ENCODE peak calls at places on chromosome 15, in nine cellular contexts. One of them, this sample, is unnamed.

GRCh38 chr15:95247068-95247984 is 1016.0 kb downstream of the MCTP2 start:
- DNase-seq in neural crest cell: no peak
- DNase-seq in GM12864: no peak
- DNase-seq in GM12865: no peak
- DNase-seq in neural progenitor cell: no peak
- DNase-seq in fibroblast of the aortic adventitia: peak; percentile 95
- DNase-seq in ascending aorta: no peak
- DNase-seq in A549: peak; percentile 96
- DNase-seq in coronary artery: no peak
- DNase-seq in this sample: no peak

GRCh38 chr15:84598993-84599392 is 1.8 kb upstream of the ZSCAN2 start:
- DNase-seq in coronary artery: no peak
- DNase-seq in fibroblast of the aortic adventitia: peak; percentile 68
- DNase-seq in ascending aorta: no peak
- DNase-seq in A549: peak; percentile 78
- DNase-seq in GM12865: peak; percentile 45
- DNase-seq in neural progenitor cell: peak; percentile 60
- DNase-seq in neural crest cell: peak; percentile 52
- DNase-seq in GM12864: no peak
- DNase-seq in this sample: no peak

GRCh38 chr15:72077950-72078349 is 40.0 kb downstream of the MYO9A start:
- DNase-seq in GM12864: no peak
- DNase-seq in coronary artery: no peak
- DNase-seq in neural crest cell: no peak
- DNase-seq in A549: no peak
- DNase-seq in GM12865: no peak
- DNase-seq in ascending aorta: no peak
- DNase-seq in neural progenitor cell: no peak
- DNase-seq in fibroblast of the aortic adventitia: peak; percentile 23
- DNase-seq in this sample: no peak

GRCh38 chr15:88730751-88731150 is 72.5 kb upstream of the ACAN start:
- DNase-seq in A549: no peak
- DNase-seq in coronary artery: no peak
- DNase-seq in GM12864: no peak
- DNase-seq in ascending aorta: no peak
- DNase-seq in fibroblast of the aortic adventitia: no peak
- DNase-seq in GM12865: no peak
- DNase-seq in neural crest cell: no peak
- DNase-seq in neural progenitor cell: no peak
- DNase-seq in this sample: no peak

GRCh38 chr15:26325495-26325894 is 447.4 kb downstream of the GABRB3 start:
- DNase-seq in GM12864: no peak
- DNase-seq in coronary artery: no peak
- DNase-seq in neural crest cell: no peak
- DNase-seq in neural progenitor cell: no peak
- DNase-seq in fibroblast of the aortic adventitia: no peak
- DNase-seq in ascending aorta: no peak
- DNase-seq in A549: no peak
- DNase-seq in GM12865: no peak
- DNase-seq in this sample: no peak

GRCh38 chr15:60975203-60975602 is 253.9 kb downstream of the RORA start:
- DNase-seq in coronary artery: no peak
- DNase-seq in A549: no peak
- DNase-seq in ascending aorta: no peak
- DNase-seq in neural crest cell: no peak
- DNase-seq in fibroblast of the aortic adventitia: peak; percentile 41
- DNase-seq in GM12864: no peak
- DNase-seq in GM12865: no peak
- DNase-seq in neural progenitor cell: no peak
- DNase-seq in this sample: no peak

GRCh38 chr15:100635406-100636071 is 33.1 kb downstream of the ASB7 start:
- DNase-seq in neural progenitor cell: peak; percentile 23
- DNase-seq in GM12865: no peak
- DNase-seq in neural crest cell: no peak
- DNase-seq in coronary artery: no peak
- DNase-seq in fibroblast of the aortic adventitia: no peak
- DNase-seq in GM12864: no peak
- DNase-seq in A549: no peak
- DNase-seq in ascending aorta: no peak
- DNase-seq in this sample: no peak

GRCh38 chr15:69876030-69876429 is 221.7 kb downstream of the TLE3 start:
- DNase-seq in neural crest cell: no peak
- DNase-seq in ascending aorta: no peak
- DNase-seq in GM12864: no peak
- DNase-seq in coronary artery: no peak
- DNase-seq in neural progenitor cell: no peak
- DNase-seq in GM12865: no peak
- DNase-seq in A549: no peak
- DNase-seq in fibroblast of the aortic adventitia: no peak
- DNase-seq in this sample: no peak

GRCh38 chr15:81362790-81363189 is 11.2 kb downstream of the TMC3 start:
- DNase-seq in A549: no peak
- DNase-seq in GM12865: no peak
- DNase-seq in neural crest cell: no peak
- DNase-seq in ascending aorta: no peak
- DNase-seq in neural progenitor cell: no peak
- DNase-seq in fibroblast of the aortic adventitia: peak; percentile 7
- DNase-seq in coronary artery: no peak
- DNase-seq in GM12864: no peak
- DNase-seq in this sample: no peak

GRCh38 chr15:22980189-22981136 is at the start of gene CYFIP1:
- DNase-seq in GM12864: no peak
- DNase-seq in GM12865: peak; percentile 60
- DNase-seq in ascending aorta: peak; percentile 92
- DNase-seq in coronary artery: peak; percentile 89
- DNase-seq in neural crest cell: peak; percentile 63
- DNase-seq in fibroblast of the aortic adventitia: peak; percentile 80
- DNase-seq in A549: peak; percentile 84
- DNase-seq in neural progenitor cell: peak; percentile 85
- DNase-seq in this sample: peak; percentile 44

GRCh38 chr15:62886431-62887071 is 156.0 kb upstream of the TPM1 start:
- DNase-seq in neural progenitor cell: peak; percentile 69
- DNase-seq in A549: peak; percentile 46
- DNase-seq in coronary artery: no peak
- DNase-seq in GM12865: no peak
- DNase-seq in fibroblast of the aortic adventitia: peak; percentile 56
- DNase-seq in neural crest cell: peak; percentile 20
- DNase-seq in GM12864: no peak
- DNase-seq in ascending aorta: no peak
- DNase-seq in this sample: no peak

GRCh38 chr15:101328001-101328400 is 33.0 kb upstream of the SNRPA1 start:
- DNase-seq in neural crest cell: no peak
- DNase-seq in ascending aorta: no peak
- DNase-seq in coronary artery: no peak
- DNase-seq in GM12864: no peak
- DNase-seq in A549: no peak
- DNase-seq in GM12865: no peak
- DNase-seq in neural progenitor cell: no peak
- DNase-seq in fibroblast of the aortic adventitia: no peak
- DNase-seq in this sample: no peak

GRCh38 chr15:27342991-27343390 is 372.0 kb downstream of the GABRG3 start:
- DNase-seq in coronary artery: no peak
- DNase-seq in ascending aorta: no peak
- DNase-seq in neural crest cell: no peak
- DNase-seq in fibroblast of the aortic adventitia: no peak
- DNase-seq in neural progenitor cell: peak; percentile 50
- DNase-seq in GM12865: no peak
- DNase-seq in GM12864: no peak
- DNase-seq in A549: no peak
- DNase-seq in this sample: no peak

GRCh38 chr15:50068016-50068415 is 51.0 kb downstream of the ATP8B4 start:
- DNase-seq in fibroblast of the aortic adventitia: no peak
- DNase-seq in A549: no peak
- DNase-seq in GM12865: no peak
- DNase-seq in neural crest cell: no peak
- DNase-seq in coronary artery: no peak
- DNase-seq in neural progenitor cell: no peak
- DNase-seq in ascending aorta: no peak
- DNase-seq in GM12864: no peak
- DNase-seq in this sample: no peak

GRCh38 chr15:29656636-29657475 is 165.4 kb downstream of the TJP1 start:
- DNase-seq in A549: peak; percentile 87
- DNase-seq in neural progenitor cell: peak; percentile 86
- DNase-seq in neural crest cell: peak; percentile 79
- DNase-seq in coronary artery: no peak
- DNase-seq in ascending aorta: peak; percentile 43
- DNase-seq in GM12864: no peak
- DNase-seq in GM12865: no peak
- DNase-seq in fibroblast of the aortic adventitia: no peak
- DNase-seq in this sample: no peak

GRCh38 chr15:96329403-96329981 is 1.0 kb upstream of the NR2F2 start:
- DNase-seq in coronary artery: peak; percentile 73
- DNase-seq in neural crest cell: no peak
- DNase-seq in fibroblast of the aortic adventitia: peak; percentile 60
- DNase-seq in ascending aorta: peak; percentile 55
- DNase-seq in GM12865: no peak
- DNase-seq in GM12864: no peak
- DNase-seq in neural progenitor cell: peak; percentile 13
- DNase-seq in A549: peak; percentile 10
- DNase-seq in this sample: no peak

GRCh38 chr15:69337133-69337532 is 38.4 kb downstream of the PAQR5 start:
- DNase-seq in coronary artery: no peak
- DNase-seq in ascending aorta: no peak
- DNase-seq in fibroblast of the aortic adventitia: peak; percentile 23
- DNase-seq in GM12864: no peak
- DNase-seq in neural progenitor cell: no peak
- DNase-seq in A549: no peak
- DNase-seq in neural crest cell: no peak
- DNase-seq in GM12865: no peak
- DNase-seq in this sample: no peak

GRCh38 chr15:25554640-25555039 is 115.8 kb upstream of the UBE3A start:
- DNase-seq in coronary artery: no peak
- DNase-seq in GM12865: no peak
- DNase-seq in neural progenitor cell: no peak
- DNase-seq in ascending aorta: no peak
- DNase-seq in fibroblast of the aortic adventitia: no peak
- DNase-seq in GM12864: no peak
- DNase-seq in A549: no peak
- DNase-seq in neural crest cell: no peak
- DNase-seq in this sample: no peak

GRCh38 chr15:47523669-47524068 is 193.6 kb upstream of the SEMA6D start:
- DNase-seq in neural progenitor cell: no peak
- DNase-seq in fibroblast of the aortic adventitia: peak; percentile 73
- DNase-seq in ascending aorta: no peak
- DNase-seq in coronary artery: no peak
- DNase-seq in neural crest cell: no peak
- DNase-seq in A549: no peak
- DNase-seq in GM12864: no peak
- DNase-seq in GM12865: no peak
- DNase-seq in this sample: no peak

GRCh38 chr15:76235186-76235826 is 76.0 kb downstream of the ETFA start:
- DNase-seq in coronary artery: no peak
- DNase-seq in GM12864: peak; percentile 10
- DNase-seq in neural crest cell: no peak
- DNase-seq in GM12865: peak; percentile 53
- DNase-seq in A549: peak; percentile 66
- DNase-seq in fibroblast of the aortic adventitia: peak; percentile 60
- DNase-seq in neural progenitor cell: peak; percentile 33
- DNase-seq in ascending aorta: no peak
- DNase-seq in this sample: no peak

GRCh38 chr15:73873889-73874511 is 636 bp downstream of the TBC1D21 start:
- DNase-seq in neural progenitor cell: peak; percentile 76
- DNase-seq in ascending aorta: no peak
- DNase-seq in A549: peak; percentile 47
- DNase-seq in neural crest cell: peak; percentile 29
- DNase-seq in fibroblast of the aortic adventitia: peak; percentile 79
- DNase-seq in coronary artery: peak; percentile 16
- DNase-seq in GM12864: peak; percentile 2
- DNase-seq in GM12865: peak; percentile 63
- DNase-seq in this sample: no peak

GRCh38 chr15:45254405-45255293 is 2.6 kb downstream of the SLC28A2 start:
- DNase-seq in neural progenitor cell: no peak
- DNase-seq in coronary artery: no peak
- DNase-seq in neural crest cell: no peak
- DNase-seq in fibroblast of the aortic adventitia: peak; percentile 37
- DNase-seq in ascending aorta: no peak
- DNase-seq in GM12864: no peak
- DNase-seq in GM12865: no peak
- DNase-seq in A549: peak; percentile 30
- DNase-seq in this sample: no peak

GRCh38 chr15:42409011-42409410 is 49.7 kb downstream of the CAPN3 start:
- DNase-seq in coronary artery: no peak
- DNase-seq in neural crest cell: no peak
- DNase-seq in GM12865: no peak
- DNase-seq in GM12864: no peak
- DNase-seq in ascending aorta: no peak
- DNase-seq in neural progenitor cell: no peak
- DNase-seq in fibroblast of the aortic adventitia: no peak
- DNase-seq in A549: no peak
- DNase-seq in this sample: no peak
- TF ChIP-seq CTCF in coronary artery: no peak
- TF ChIP-seq CTCF in neural crest cell: no peak
- TF ChIP-seq CTCF in GM12865: no peak
- TF ChIP-seq CTCF in GM12864: no peak
- TF ChIP-seq CTCF in ascending aorta: no peak
- TF ChIP-seq CTCF in neural progenitor cell: no peak
- TF ChIP-seq CTCF in fibroblast of the aortic adventitia: no peak
- TF ChIP-seq CTCF in A549: no peak
- TF ChIP-seq CTCF in this sample: no peak

GRCh38 chr15:58839485-58839884 is 68.4 kb downstream of the MINDY2 start:
- DNase-seq in GM12865: peak; percentile 52
- DNase-seq in fibroblast of the aortic adventitia: peak; percentile 11
- DNase-seq in GM12864: no peak
- DNase-seq in ascending aorta: no peak
- DNase-seq in neural progenitor cell: no peak
- DNase-seq in coronary artery: no peak
- DNase-seq in neural crest cell: no peak
- DNase-seq in A549: peak; percentile 33
- DNase-seq in this sample: no peak
- TF ChIP-seq CTCF in GM12865: peak; percentile 43
- TF ChIP-seq CTCF in fibroblast of the aortic adventitia: peak; percentile 28
- TF ChIP-seq CTCF in GM12864: peak; percentile 53
- TF ChIP-seq CTCF in ascending aorta: no peak
- TF ChIP-seq CTCF in neural progenitor cell: peak; percentile 34
- TF ChIP-seq CTCF in coronary artery: no peak
- TF ChIP-seq CTCF in neural crest cell: peak; percentile 49
- TF ChIP-seq CTCF in A549: peak; percentile 43
- TF ChIP-seq CTCF in this sample: no peak

DNA sequence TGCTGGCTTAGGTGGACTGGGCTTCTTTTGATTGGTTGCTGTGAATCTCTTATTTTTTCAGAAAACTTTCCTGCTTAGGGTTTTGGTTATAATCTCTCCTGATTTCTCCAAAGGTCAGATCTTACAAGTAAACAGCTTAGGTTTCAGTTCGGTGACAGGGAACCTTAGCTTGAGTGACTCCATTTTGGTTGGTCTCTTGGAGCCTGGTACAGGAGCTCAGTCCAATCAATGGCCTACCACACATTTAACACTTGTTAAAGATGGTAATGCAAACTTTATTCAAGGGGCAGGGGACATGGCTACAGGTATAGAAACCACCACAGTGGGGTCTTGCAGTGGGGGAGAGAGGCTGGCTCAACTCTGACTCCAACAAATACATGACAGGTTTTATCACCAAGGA is 180.9 kb upstream of the THBS1 start:
- DNase-seq in neural crest cell: no peak
- DNase-seq in coronary artery: no peak
- DNase-seq in neural progenitor cell: no peak
- DNase-seq in GM12864: no peak
- DNase-seq in ascending aorta: no peak
- DNase-seq in fibroblast of the aortic adventitia: no peak
- DNase-seq in A549: no peak
- DNase-seq in GM12865: no peak
- DNase-seq in this sample: no peak
- TF ChIP-seq CTCF in neural crest cell: no peak
- TF ChIP-seq CTCF in coronary artery: no peak
- TF ChIP-seq CTCF in neural progenitor cell: no peak
- TF ChIP-seq CTCF in GM12864: no peak
- TF ChIP-seq CTCF in ascending aorta: no peak
- TF ChIP-seq CTCF in fibroblast of the aortic adventitia: no peak
- TF ChIP-seq CTCF in A549: no peak
- TF ChIP-seq CTCF in GM12865: no peak
- TF ChIP-seq CTCF in this sample: no peak

GRCh38 chr15:33309602-33310276 is 1.0 kb upstream of the RYR3 start:
- DNase-seq in ascending aorta: peak; percentile 70
- DNase-seq in neural progenitor cell: peak; percentile 64
- DNase-seq in GM12865: peak; percentile 70
- DNase-seq in coronary artery: no peak
- DNase-seq in neural crest cell: no peak
- DNase-seq in A549: peak; percentile 46
- DNase-seq in fibroblast of the aortic adventitia: no peak
- DNase-seq in GM12864: peak; percentile 31
- DNase-seq in this sample: no peak
- TF ChIP-seq CTCF in ascending aorta: peak; percentile 53
- TF ChIP-seq CTCF in neural progenitor cell: peak; percentile 57
- TF ChIP-seq CTCF in GM12865: peak; percentile 47
- TF ChIP-seq CTCF in coronary artery: no peak
- TF ChIP-seq CTCF in neural crest cell: no peak
- TF ChIP-seq CTCF in A549: peak; percentile 14
- TF ChIP-seq CTCF in fibroblast of the aortic adventitia: no peak
- TF ChIP-seq CTCF in GM12864: peak; percentile 57
- TF ChIP-seq CTCF in this sample: no peak

This sample was measured in omental fat pad.